ENCODE peak calls at places on chromosome 18, in five cellular contexts. L, E, O, R and W are unnamed samples. For H3K36me3 and H3K27me3, the result is how much of the 10 kb centered on the place peaks cover.

GRCh38 chr18:23580677-23581367 is 5.5 kb downstream of the NPC1 start:
- DNase-seq in L (peak), E (no peak), O (no peak), R (no peak), W (no peak)

GRCh38 chr18:47730795-47731194 is 199.7 kb downstream of the SMAD2 start:
- DNase-seq in L (no peak), E (no peak), O (no peak), R (peak), W (no peak)

GRCh38 chr18:34494359-34494696 is 215.8 kb upstream of the DTNA start:
- DNase-seq in L (no peak), E (no peak), O (no peak), R (peak), W (no peak)

GRCh38 chr18:37873416-37873815 is 307.8 kb upstream of the CELF4 start:
- DNase-seq in L (no peak), E (no peak), O (no peak), R (peak), W (no peak)

GRCh38 chr18:73564073-73564472 is 583.6 kb downstream of the FBXO15 start:
- DNase-seq in L (peak), E (no peak), O (no peak), R (no peak), W (no peak)

GRCh38 chr18:4068552-4069158 is 386.5 kb downstream of the DLGAP1 start:
- DNase-seq in L (peak), E (no peak), O (no peak), R (peak), W (no peak)

GRCh38 chr18:38759457-38759856 is 1193.9 kb upstream of the CELF4 start:
- DNase-seq in L (no peak), E (no peak), O (no peak), R (no peak), W (no peak)

GRCh38 chr18:60096428-60096827 is 196.6 kb downstream of the PMAIP1 start:
- DNase-seq in L (no peak), E (no peak), O (no peak), R (no peak), W (no peak)

GRCh38 chr18:3089579-3089978 is 76.6 kb upstream of the LPIN2 start:
- DNase-seq in L (peak), E (no peak), O (no peak), R (no peak), W (no peak)

GRCh38 chr18:74166397-74166796 is 18.1 kb downstream of the TIMM21 start:
- DNase-seq in L (no peak), E (no peak), O (no peak), R (no peak), W (no peak)

GRCh38 chr18:64379662-64380061 is 230.8 kb upstream of the LINC00305 start:
- DNase-seq in L (no peak), E (no peak), O (no peak), R (no peak), W (no peak)

GRCh38 chr18:41660654-41661053 is 294.4 kb upstream of the PIK3C3 start:
- DNase-seq in L (no peak), E (no peak), O (no peak), R (no peak), W (no peak)

GRCh38 chr18:66916834-66917233 is 312.9 kb upstream of the CDH19 start:
- DNase-seq in L (no peak), E (no peak), O (no peak), R (no peak), W (no peak)

GRCh38 chr18:10299686-10300085 is 154.7 kb upstream of the APCDD1 start:
- DNase-seq in L (no peak), E (no peak), O (no peak), R (no peak), W (no peak)

DNA sequence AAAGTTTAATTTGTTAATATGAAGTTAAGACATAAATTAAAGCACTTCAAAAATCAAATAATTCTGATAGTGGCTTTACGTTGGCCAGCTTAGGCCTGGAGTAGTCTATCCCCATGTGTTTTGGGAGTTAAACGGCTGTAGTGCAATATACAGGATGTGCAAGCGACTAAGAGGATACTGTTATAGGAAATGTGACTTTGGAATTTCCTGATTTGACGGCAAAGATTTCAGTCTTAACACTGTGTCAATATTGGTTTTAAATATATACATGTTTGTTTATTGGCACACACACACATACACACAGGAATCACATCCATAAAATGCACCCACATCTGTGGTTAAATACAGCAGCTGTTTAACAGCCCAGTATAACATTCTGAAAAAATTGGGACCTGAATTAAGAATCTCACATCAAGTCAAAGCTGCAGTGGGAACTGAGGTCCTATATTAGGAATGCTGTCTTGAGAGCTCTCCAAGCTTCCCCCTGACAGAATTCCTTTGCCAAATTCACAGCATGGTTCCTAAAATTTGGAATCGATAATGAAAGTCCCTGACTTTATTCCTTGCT is 347.1 kb downstream of the TXNL1 start:
- DNase-seq in L (peak), E (no peak), O (no peak), R (no peak), W (no peak)
- TF ChIP-seq CTCF in L (no peak), E (no peak), O (no peak), R (no peak), W (no peak)

DNA sequence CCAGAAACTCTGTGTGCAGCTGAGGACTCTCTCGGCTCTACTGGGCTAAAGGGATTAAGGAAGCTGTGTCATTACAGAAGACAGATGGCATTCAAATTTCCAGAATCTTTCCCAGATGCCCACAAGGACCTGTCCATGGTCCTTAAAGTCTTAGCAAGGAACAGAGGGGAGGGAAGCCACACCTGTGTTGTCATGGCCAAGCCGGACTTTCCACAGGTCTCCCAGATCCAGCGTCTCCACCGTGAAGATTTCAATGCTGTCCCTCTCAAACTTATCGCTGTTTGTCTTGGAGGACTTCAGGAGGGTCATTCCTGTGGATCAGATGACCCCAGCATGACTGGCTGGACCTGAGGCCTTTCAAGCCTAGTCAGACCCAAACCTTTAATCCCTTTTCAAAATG is 114.5 kb downstream of the LOXHD1 start:
- DNase-seq in L (no peak), E (no peak), O (no peak), R (peak), W (no peak)
- H3K36me3 ChIP-seq in L (under half), E (under half), O (under half), R (under half), W (under half)

GRCh38 chr18:50190926-50191325 is 4.0 kb downstream of the MYO5B start:
- DNase-seq in L (no peak), E (no peak), O (no peak), R (no peak), W (no peak)
- H3K27me3 ChIP-seq in L (under half), E (under half), O (under half), R (half or more), W (under half)

GRCh38 chr18:45611943-45612342 is 3.3 kb upstream of the SLC14A2 start:
- DNase-seq in L (no peak), E (no peak), O (no peak), R (no peak), W (no peak)
- TF ChIP-seq CTCF in L (no peak), E (no peak), O (no peak), R (no peak), W (no peak)